ENCODE peak calls at places on chromosomes 1 and 21, in four cellular contexts. One of them, this sample, is unnamed.
A peak's percentile ranks its signal among the peaks of the same experiment; 100 is the strongest.

GRCh38 chr1:74703386-74704182 is 29.3 kb downstream of the CRYZ start:
- DNase-seq in H9: no peak
- DNase-seq in mesendoderm: no peak
- DNase-seq in H1: no peak
- DNase-seq in this sample: no peak

GRCh38 chr1:34101151-34101550 is 63.9 kb downstream of the CSMD2 start:
- DNase-seq in H9: no peak
- DNase-seq in mesendoderm: no peak
- DNase-seq in H1: no peak
- DNase-seq in this sample: peak; percentile 31

GRCh38 chr1:85571181-85571540 is 9.4 kb upstream of the CCN1 start:
- DNase-seq in H9: no peak
- DNase-seq in mesendoderm: no peak
- DNase-seq in H1: no peak
- DNase-seq in this sample: peak; percentile 17

GRCh38 chr1:32247983-32248889 is 1.2 kb downstream of the FAM167B start:
- DNase-seq in H9: peak; percentile 96
- DNase-seq in mesendoderm: peak; percentile 91
- DNase-seq in H1: peak; percentile 83
- DNase-seq in this sample: peak; percentile 52

GRCh38 chr1:110262846-110263631 is 52.9 kb downstream of the KCNC4 start:
- DNase-seq in H9: no peak
- DNase-seq in mesendoderm: no peak
- DNase-seq in H1: no peak
- DNase-seq in this sample: no peak

GRCh38 chr21:46559291-46559983 is 45.4 kb downstream of the S100B start:
- DNase-seq in H9: no peak
- DNase-seq in mesendoderm: no peak
- DNase-seq in H1: no peak
- DNase-seq in this sample: no peak

GRCh38 chr1:58829861-58830260 is 46.0 kb upstream of the JUN start:
- DNase-seq in H9: no peak
- DNase-seq in mesendoderm: no peak
- DNase-seq in H1: no peak
- DNase-seq in this sample: no peak

GRCh38 chr21:33286600-33287456 is 20.7 kb downstream of the IL10RB start:
- DNase-seq in H9: no peak
- DNase-seq in mesendoderm: peak; percentile 32
- DNase-seq in H1: no peak
- DNase-seq in this sample: peak; percentile 70

GRCh38 chr1:9338354-9339250 is 45.9 kb downstream of the SPSB1 start:
- DNase-seq in H9: no peak
- DNase-seq in mesendoderm: peak; percentile 55
- DNase-seq in H1: no peak
- DNase-seq in this sample: no peak

GRCh38 chr1:243312962-243313634 is 57.3 kb downstream of the SDCCAG8 start:
- DNase-seq in H9: no peak
- DNase-seq in mesendoderm: no peak
- DNase-seq in H1: no peak
- DNase-seq in this sample: no peak

GRCh38 chr1:11059166-11059989 is 440 bp downstream of the SRM start:
- DNase-seq in H9: no peak
- DNase-seq in mesendoderm: no peak
- DNase-seq in H1: no peak
- DNase-seq in this sample: no peak

GRCh38 chr1:43269627-43270375 is at the start of gene TMEM125:
- DNase-seq in H9: peak; percentile 33
- DNase-seq in mesendoderm: no peak
- DNase-seq in H1: no peak
- DNase-seq in this sample: no peak

GRCh38 chr1:38940339-38941047 is 1.1 kb downstream of the RHBDL2 start:
- DNase-seq in H9: no peak
- DNase-seq in mesendoderm: no peak
- DNase-seq in H1: no peak
- DNase-seq in this sample: no peak

DNA sequence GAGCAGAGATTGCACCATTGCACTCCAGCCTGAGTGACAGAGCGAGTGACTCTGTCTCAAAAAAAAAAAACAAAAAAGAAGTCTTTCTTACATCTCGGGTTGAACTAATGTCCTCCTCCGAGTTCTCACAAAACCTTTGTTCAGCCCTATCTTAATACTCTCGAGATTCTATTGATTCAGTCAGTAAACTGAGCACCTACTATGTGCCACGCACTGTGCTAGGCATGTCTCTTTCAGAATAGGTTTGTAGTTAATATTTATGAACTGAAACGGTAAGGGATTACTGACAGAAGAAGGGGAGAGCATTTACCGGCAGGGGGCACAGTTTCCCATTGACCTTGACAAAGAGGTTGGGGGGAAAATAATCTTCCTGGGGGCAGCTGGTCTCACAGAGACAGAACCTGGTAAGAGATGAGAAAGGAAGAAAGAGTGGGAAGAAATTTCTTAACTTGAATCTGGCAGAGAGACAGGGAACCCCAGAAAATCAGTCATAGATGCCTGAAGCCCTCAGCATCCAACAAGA is 3.4 kb downstream of the PIAS3 start:
- DNase-seq in H9: no peak
- DNase-seq in mesendoderm: no peak
- DNase-seq in H1: no peak
- DNase-seq in this sample: no peak
- H4K5ac ChIP-seq in H9: no peak overlapping the region
- H4K5ac ChIP-seq in mesendoderm: no peak overlapping the region
- H4K5ac ChIP-seq in H1: no peak overlapping the region
- H4K5ac ChIP-seq in this sample: no peak overlapping the region

DNA sequence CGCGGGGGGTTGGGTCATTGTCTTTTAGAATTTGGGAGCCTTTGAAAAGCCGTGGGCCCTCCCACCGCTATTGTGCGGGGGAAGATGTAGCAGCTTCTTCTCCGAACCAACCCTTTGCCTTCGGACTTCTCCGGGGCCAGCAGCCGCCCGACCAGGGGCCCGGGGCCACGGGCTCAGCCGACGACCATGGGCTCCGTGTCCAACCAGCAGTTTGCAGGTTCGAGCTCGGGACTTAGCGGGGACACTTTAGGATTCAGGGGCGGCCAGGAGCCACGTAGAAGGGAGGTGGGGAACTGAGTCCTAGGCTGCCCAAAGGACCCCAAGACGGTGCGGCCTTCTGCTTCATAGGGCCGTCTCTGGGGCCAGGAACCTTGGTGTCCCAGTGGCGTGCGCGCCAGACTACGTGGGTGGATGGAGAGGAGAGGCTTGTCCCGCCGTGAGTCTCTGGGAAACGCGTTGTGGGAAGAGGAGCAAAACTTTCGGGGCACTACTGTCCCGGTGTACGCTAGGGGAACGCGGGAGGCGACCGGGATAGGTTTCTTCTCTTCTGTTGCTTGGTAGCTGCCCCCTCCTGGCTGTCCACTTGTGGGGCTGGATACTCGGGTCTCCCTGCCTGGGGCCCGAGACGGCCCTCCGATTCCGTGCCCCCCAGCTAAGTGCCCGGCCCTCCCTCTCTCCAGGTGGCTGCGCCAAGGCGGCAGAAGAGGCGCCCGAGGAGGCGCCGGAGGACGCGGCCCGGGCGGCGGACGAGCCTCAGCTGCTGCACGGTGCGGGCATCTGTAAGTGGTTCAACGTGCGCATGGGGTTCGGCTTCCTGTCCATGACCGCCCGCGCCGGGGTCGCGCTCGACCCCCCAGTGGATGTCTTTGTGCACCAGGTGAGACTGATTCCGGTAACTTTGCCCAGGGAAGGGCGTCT is at the start of gene LIN28A:
- DNase-seq in H9: no peak
- DNase-seq in mesendoderm: peak; percentile 48
- DNase-seq in H1: no peak
- DNase-seq in this sample: no peak
- H3K56ac ChIP-seq in H9: no peak within 1 kb of the TSS
- H3K56ac ChIP-seq in mesendoderm: peak within 1 kb of the TSS; percentile 100
- H3K56ac ChIP-seq in H1: peak within 1 kb of the TSS; percentile 97
- H3K56ac ChIP-seq in this sample: no peak within 1 kb of the TSS

GRCh38 chr1:220726634-220727033 is 21.5 kb upstream of the MTARC2 start:
- DNase-seq in H9: no peak
- DNase-seq in mesendoderm: no peak
- DNase-seq in H1: no peak
- DNase-seq in this sample: no peak
- H4K5ac ChIP-seq in H9: no peak overlapping the region
- H4K5ac ChIP-seq in mesendoderm: no peak overlapping the region
- H4K5ac ChIP-seq in H1: no peak overlapping the region
- H4K5ac ChIP-seq in this sample: no peak overlapping the region

DNA sequence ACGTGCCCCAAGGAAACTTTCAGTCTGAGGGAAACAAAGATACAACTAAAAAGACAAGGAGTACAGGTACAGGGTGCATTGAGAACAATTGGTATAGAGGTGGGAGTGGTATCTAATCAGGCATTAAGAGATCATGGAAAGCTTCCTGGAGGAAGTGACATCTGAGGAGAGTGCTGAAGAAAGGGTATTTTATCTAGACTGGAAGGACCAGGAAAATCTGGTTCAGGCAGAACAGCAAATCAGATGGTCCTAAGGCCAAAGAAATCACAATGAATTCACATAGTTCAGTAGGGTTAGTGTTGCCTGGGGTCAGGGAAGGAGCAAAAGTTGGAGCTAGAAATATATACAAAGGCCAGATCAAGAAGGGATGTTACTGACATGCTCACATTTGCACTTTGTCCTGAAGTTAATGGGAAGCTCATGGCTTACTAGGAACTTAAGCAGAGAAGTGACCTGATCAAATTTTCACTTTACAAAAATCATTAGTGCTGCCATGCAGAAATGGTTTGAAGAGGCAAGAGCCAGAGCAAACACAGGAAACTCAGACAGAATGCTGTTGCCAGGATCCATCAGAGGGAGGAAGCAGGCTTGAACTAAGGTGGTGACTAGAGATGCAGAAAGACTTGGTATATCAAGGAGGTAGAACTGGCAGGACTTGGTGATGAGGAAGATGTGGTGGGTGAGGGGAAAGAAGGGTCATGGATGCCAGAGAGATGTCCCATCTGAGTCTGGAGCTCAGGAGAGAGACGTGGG is 14.5 kb upstream of the CTTNBP2NL start:
- DNase-seq in H9: no peak
- DNase-seq in mesendoderm: no peak
- DNase-seq in H1: no peak
- DNase-seq in this sample: no peak
- H3K56ac ChIP-seq in H9: no peak overlapping the region
- H3K56ac ChIP-seq in mesendoderm: no peak overlapping the region
- H3K56ac ChIP-seq in H1: no peak overlapping the region
- H3K56ac ChIP-seq in this sample: no peak overlapping the region